ENCODE peak calls at places on chromosomes 5 and 9, in seven cellular contexts. B is activated CD4-positive, alpha-beta memory T cell treated with anti-CD3 and anti-CD28 coated beads, Interleukin-2, amount 10 ng/mL, durations not matched to agents 7 days and 5 days; X is stimulated activated CD8-positive, alpha-beta memory T cell treated with anti-CD3 and anti-CD28 coated beads, Interleukin-2, amount 100 ng/mL, for 48 hours; I is stimulated activated naive CD8-positive, alpha-beta T cell treated with anti-CD3 and anti-CD28 coated beads, Interleukin-15, Interleukin-2, amounts not matched to agents 100 U/mL and 50 U/mL, for 24 hours; D is anterior cingulate cortex; Q is neuronal stem cell; V is cerebellar cortex. W is an unnamed sample.

GRCh38 chr5:180127682-180128670 is 56.4 kb upstream of the RNF130 start:
- DNase-seq in B (no peak), X (no peak), I (no peak), D (no peak), Q (no peak), V (no peak), W (peak; percentile 2)

GRCh38 chr9:88777498-88778312 is 213.6 kb upstream of the S1PR3 start:
- DNase-seq in B (no peak), X (no peak), I (no peak), D (no peak), Q (no peak), V (no peak), W (no peak)

GRCh38 chr9:131522257-131523085 is 8.6 kb downstream of the UCK1 start:
- DNase-seq in B (no peak), X (no peak), I (no peak), D (no peak), Q (no peak), V (no peak), W (no peak)

GRCh38 chr9:77011973-77012817 is 7.3 kb upstream of the FOXB2 start:
- DNase-seq in B (peak; percentile 71), X (peak; percentile 54), I (peak; percentile 79), D (peak; percentile 24), Q (peak; percentile 83), V (peak; percentile 30), W (peak; percentile 76)

GRCh38 chr5:178388381-178389030 is 155.9 kb upstream of the PHYKPL start:
- DNase-seq in B (no peak), X (no peak), I (no peak), D (no peak), Q (no peak), V (no peak), W (peak; percentile 52)

GRCh38 chr9:98870782-98871455 is 63.4 kb downstream of the GALNT12 start:
- DNase-seq in B (no peak), X (no peak), I (no peak), D (no peak), Q (no peak), V (no peak), W (no peak)

GRCh38 chr5:68344447-68345111 is 129.0 kb downstream of the PIK3R1 start:
- DNase-seq in B (peak; percentile 43), X (no peak), I (peak; percentile 12), D (peak; percentile 6), Q (no peak), V (no peak), W (peak; percentile 49)

GRCh38 chr9:748861-749497 is 92.5 kb upstream of the DMRT1 start:
- DNase-seq in B (no peak), X (no peak), I (no peak), D (no peak), Q (no peak), V (no peak), W (no peak)

GRCh38 chr5:54870251-54870650 is 115.1 kb downstream of the ESM1 start:
- DNase-seq in B (no peak), X (no peak), I (no peak), D (no peak), Q (no peak), V (no peak), W (no peak)

GRCh38 chr9:124467410-124468060 is 17.3 kb downstream of the ADGRD2 start:
- DNase-seq in B (no peak), X (no peak), I (no peak), D (no peak), Q (no peak), V (no peak), W (no peak)

GRCh38 chr5:132438931-132439330 is 51.6 kb downstream of the IRF1 start:
- DNase-seq in B (no peak), X (no peak), I (no peak), D (no peak), Q (no peak), V (peak; percentile 51), W (no peak)

GRCh38 chr9:38414040-38414723 is 10.1 kb downstream of the IGFBPL1 start:
- DNase-seq in B (no peak), X (no peak), I (no peak), D (no peak), Q (no peak), V (peak; percentile 70), W (no peak)

GRCh38 chr9:136648746-136649145 is 14.0 kb upstream of the EGFL7 start:
- DNase-seq in B (no peak), X (no peak), I (no peak), D (no peak), Q (no peak), V (no peak), W (no peak)

GRCh38 chr5:177980776-177981175 is 15.3 kb downstream of the PROP1 start:
- DNase-seq in B (no peak), X (no peak), I (no peak), D (no peak), Q (no peak), V (peak; percentile 74), W (no peak)

GRCh38 chr5:163571755-163572154 is 66.3 kb downstream of the MAT2B start:
- DNase-seq in B (no peak), X (no peak), I (no peak), D (no peak), Q (no peak), V (peak; percentile 63), W (peak; percentile 16)

GRCh38 chr5:39217365-39218281 is 1.7 kb downstream of the FYB1 start:
- DNase-seq in B (peak; percentile 79), X (no peak), I (peak; percentile 79), D (peak; percentile 76), Q (peak; percentile 65), V (peak; percentile 68), W (peak; percentile 91)

GRCh38 chr5:81631124-81631523 is 119.8 kb downstream of the SSBP2 start:
- DNase-seq in B (peak; percentile 70), X (no peak), I (peak; percentile 42), D (no peak), Q (no peak), V (no peak), W (no peak)

GRCh38 chr9:21056931-21057330 is 20.8 kb downstream of the IFNB1 start:
- DNase-seq in B (no peak), X (no peak), I (no peak), D (no peak), Q (no peak), V (no peak), W (no peak)

GRCh38 chr9:129552064-129552463 is 68.8 kb downstream of the C9orf50 start:
- DNase-seq in B (no peak), X (no peak), I (no peak), D (no peak), Q (no peak), V (no peak), W (no peak)

GRCh38 chr9:8555767-8556500 is 756.4 kb upstream of the DMAC1 start:
- DNase-seq in B (no peak), X (no peak), I (no peak), D (no peak), Q (no peak), V (no peak), W (no peak)

GRCh38 chr5:3599283-3600105 is 3.9 kb downstream of the IRX1 start:
- DNase-seq in B (no peak), X (no peak), I (no peak), D (no peak), Q (no peak), V (no peak), W (no peak)

GRCh38 chr5:56615750-56616149 is 199.6 kb upstream of the MAP3K1 start:
- DNase-seq in B (no peak), X (no peak), I (no peak), D (no peak), Q (no peak), V (peak; percentile 8), W (no peak)

GRCh38 chr9:130946778-130947617 is 8.0 kb upstream of the FIBCD1 start:
- DNase-seq in B (no peak), X (no peak), I (no peak), D (no peak), Q (no peak), V (no peak), W (peak; percentile 64)

GRCh38 chr9:137411670-137412380 is 11.1 kb downstream of the EXD3 start:
- DNase-seq in B (peak; percentile 66), X (peak; percentile 51), I (peak; percentile 73), D (no peak), Q (no peak), V (no peak), W (no peak)

GRCh38 chr5:140175367-140176027 is 509 bp downstream of the CYSTM1 start:
- DNase-seq in B (peak; percentile 72), X (peak; percentile 39), I (peak; percentile 71), D (peak; percentile 44), Q (peak; percentile 70), V (peak; percentile 48), W (peak; percentile 87)

GRCh38 chr5:133970325-133970671 is 1.9 kb upstream of the C5orf15 start:
- DNase-seq in B (no peak), X (no peak), I (no peak), D (no peak), Q (no peak), V (no peak), W (no peak)

GRCh38 chr9:119924736-119925135 is 555.5 kb upstream of the BRINP1 start:
- DNase-seq in B (no peak), X (no peak), I (no peak), D (no peak), Q (no peak), V (no peak), W (no peak)

GRCh38 chr5:135249658-135250057 is 149.4 kb downstream of the MACROH2A1 start:
- DNase-seq in B (no peak), X (no peak), I (no peak), D (no peak), Q (no peak), V (no peak), W (no peak)

GRCh38 chr5:176440932-176441706 is 7.1 kb upstream of the FAF2 start:
- DNase-seq in B (no peak), X (no peak), I (no peak), D (no peak), Q (no peak), V (no peak), W (no peak)

GRCh38 chr5:1110930-1111726 is 735 bp downstream of the SLC12A7 start:
- DNase-seq in B (peak; percentile 21), X (no peak), I (no peak), D (no peak), Q (peak; percentile 50), V (no peak), W (peak; percentile 63)

GRCh38 chr5:56973473-56973872 is 21.6 kb upstream of the MIER3 start:
- DNase-seq in B (no peak), X (no peak), I (no peak), D (no peak), Q (no peak), V (no peak), W (no peak)

GRCh38 chr9:132824151-132824550 is 53.9 kb downstream of the AK8 start:
- DNase-seq in B (no peak), X (no peak), I (no peak), D (no peak), Q (no peak), V (no peak), W (no peak)

W was measured in hepatocyte.